ENCODE peak calls at places on chromosomes 12 and 14, in eight cellular contexts. One of them, this sample, is unnamed.

GRCh38 chr12:28191018-28191595 is 851 bp downstream of the CCDC91 start:
- DNase-seq in psoas muscle: peak; percentile 34
- DNase-seq in left ventricle myocardium inferior: no peak
- DNase-seq in gastrocnemius medialis: no peak
- DNase-seq in pancreas: no peak
- DNase-seq in HCT116: no peak
- DNase-seq in PC-9: no peak
- DNase-seq in ascending aorta: peak; percentile 81
- DNase-seq in this sample: no peak

GRCh38 chr12:43835656-43836454 is at the start of gene TMEM117:
- DNase-seq in left ventricle myocardium inferior: peak; percentile 83
- DNase-seq in psoas muscle: peak; percentile 81
- DNase-seq in HCT116: no peak
- DNase-seq in gastrocnemius medialis: peak; percentile 43
- DNase-seq in pancreas: peak; percentile 81
- DNase-seq in PC-9: peak; percentile 51
- DNase-seq in ascending aorta: peak; percentile 82
- DNase-seq in this sample: peak; percentile 69

GRCh38 chr12:12941450-12942350 is 10.3 kb downstream of the GPRC5D start:
- DNase-seq in ascending aorta: no peak
- DNase-seq in left ventricle myocardium inferior: no peak
- DNase-seq in HCT116: no peak
- DNase-seq in PC-9: no peak
- DNase-seq in psoas muscle: no peak
- DNase-seq in gastrocnemius medialis: no peak
- DNase-seq in pancreas: no peak
- DNase-seq in this sample: no peak

GRCh38 chr12:20128926-20129325 is 239.4 kb upstream of the PDE3A start:
- DNase-seq in ascending aorta: no peak
- DNase-seq in PC-9: no peak
- DNase-seq in HCT116: no peak
- DNase-seq in psoas muscle: no peak
- DNase-seq in pancreas: no peak
- DNase-seq in left ventricle myocardium inferior: no peak
- DNase-seq in gastrocnemius medialis: no peak
- DNase-seq in this sample: no peak

GRCh38 chr12:4030938-4031702 is 157.9 kb upstream of the PARP11 start:
- DNase-seq in gastrocnemius medialis: peak; percentile 75
- DNase-seq in PC-9: peak; percentile 75
- DNase-seq in left ventricle myocardium inferior: peak; percentile 82
- DNase-seq in pancreas: peak; percentile 93
- DNase-seq in ascending aorta: peak; percentile 97
- DNase-seq in psoas muscle: peak; percentile 91
- DNase-seq in HCT116: peak; percentile 86
- DNase-seq in this sample: peak; percentile 97

GRCh38 chr12:89752331-89752730 is 43.7 kb upstream of the ATP2B1 start:
- DNase-seq in ascending aorta: no peak
- DNase-seq in psoas muscle: no peak
- DNase-seq in PC-9: no peak
- DNase-seq in left ventricle myocardium inferior: no peak
- DNase-seq in HCT116: no peak
- DNase-seq in pancreas: no peak
- DNase-seq in gastrocnemius medialis: no peak
- DNase-seq in this sample: no peak

GRCh38 chr12:64753427-64753826 is 5.8 kb downstream of the GNS start:
- DNase-seq in HCT116: no peak
- DNase-seq in PC-9: no peak
- DNase-seq in left ventricle myocardium inferior: no peak
- DNase-seq in pancreas: no peak
- DNase-seq in psoas muscle: no peak
- DNase-seq in ascending aorta: no peak
- DNase-seq in gastrocnemius medialis: no peak
- DNase-seq in this sample: no peak

GRCh38 chr12:22334696-22335290 is at the start of gene ST8SIA1:
- DNase-seq in ascending aorta: peak; percentile 63
- DNase-seq in psoas muscle: peak; percentile 52
- DNase-seq in left ventricle myocardium inferior: peak; percentile 49
- DNase-seq in PC-9: peak; percentile 6
- DNase-seq in pancreas: peak; percentile 27
- DNase-seq in HCT116: no peak
- DNase-seq in gastrocnemius medialis: no peak
- DNase-seq in this sample: peak; percentile 28

GRCh38 chr12:53231859-53232640 is at the start of gene RARG:
- DNase-seq in ascending aorta: peak; percentile 87
- DNase-seq in psoas muscle: peak; percentile 62
- DNase-seq in gastrocnemius medialis: no peak
- DNase-seq in pancreas: peak; percentile 76
- DNase-seq in HCT116: no peak
- DNase-seq in left ventricle myocardium inferior: peak; percentile 60
- DNase-seq in PC-9: peak; percentile 90
- DNase-seq in this sample: peak; percentile 74

GRCh38 chr12:102976609-102977280 is 19.3 kb downstream of the ASCL1 start:
- DNase-seq in pancreas: no peak
- DNase-seq in left ventricle myocardium inferior: no peak
- DNase-seq in HCT116: no peak
- DNase-seq in psoas muscle: no peak
- DNase-seq in gastrocnemius medialis: no peak
- DNase-seq in ascending aorta: no peak
- DNase-seq in PC-9: no peak
- DNase-seq in this sample: no peak

GRCh38 chr12:102980350-102980749 is 22.9 kb downstream of the ASCL1 start:
- DNase-seq in left ventricle myocardium inferior: no peak
- DNase-seq in PC-9: no peak
- DNase-seq in psoas muscle: no peak
- DNase-seq in gastrocnemius medialis: no peak
- DNase-seq in ascending aorta: no peak
- DNase-seq in pancreas: no peak
- DNase-seq in HCT116: no peak
- DNase-seq in this sample: no peak

GRCh38 chr12:102973583-102973982 is 16.1 kb downstream of the ASCL1 start:
- DNase-seq in PC-9: no peak
- DNase-seq in left ventricle myocardium inferior: no peak
- DNase-seq in ascending aorta: no peak
- DNase-seq in gastrocnemius medialis: no peak
- DNase-seq in psoas muscle: no peak
- DNase-seq in pancreas: no peak
- DNase-seq in HCT116: no peak
- DNase-seq in this sample: no peak

GRCh38 chr12:102978316-102978715 is 20.8 kb downstream of the ASCL1 start:
- DNase-seq in HCT116: no peak
- DNase-seq in psoas muscle: no peak
- DNase-seq in gastrocnemius medialis: no peak
- DNase-seq in pancreas: no peak
- DNase-seq in left ventricle myocardium inferior: no peak
- DNase-seq in PC-9: no peak
- DNase-seq in ascending aorta: no peak
- DNase-seq in this sample: no peak
- H3K27ac ChIP-seq in HCT116: no peak overlapping the region
- H3K27ac ChIP-seq in psoas muscle: no peak overlapping the region
- H3K27ac ChIP-seq in gastrocnemius medialis: no peak overlapping the region
- H3K27ac ChIP-seq in pancreas: no peak overlapping the region
- H3K27ac ChIP-seq in left ventricle myocardium inferior: no peak overlapping the region
- H3K27ac ChIP-seq in PC-9: no peak overlapping the region
- H3K27ac ChIP-seq in ascending aorta: no peak overlapping the region
- H3K27ac ChIP-seq in this sample: no peak overlapping the region

GRCh38 chr14:89252887-89253532 is 164.0 kb downstream of the FOXN3 start:
- DNase-seq in gastrocnemius medialis: no peak
- DNase-seq in left ventricle myocardium inferior: no peak
- DNase-seq in PC-9: no peak
- DNase-seq in ascending aorta: peak; percentile 70
- DNase-seq in pancreas: no peak
- DNase-seq in HCT116: no peak
- DNase-seq in psoas muscle: peak; percentile 29
- DNase-seq in this sample: peak; percentile 79
- TF ChIP-seq CTCF in gastrocnemius medialis: peak; percentile 30
- TF ChIP-seq CTCF in left ventricle myocardium inferior: no peak
- TF ChIP-seq CTCF in PC-9: no peak
- TF ChIP-seq CTCF in ascending aorta: peak; percentile 46
- TF ChIP-seq CTCF in pancreas: no peak
- TF ChIP-seq CTCF in HCT116: peak; percentile 9
- TF ChIP-seq CTCF in psoas muscle: peak; percentile 22
- TF ChIP-seq CTCF in this sample: peak; percentile 38

GRCh38 chr14:99266181-99267178 is 5.5 kb downstream of the BCL11B start:
- DNase-seq in pancreas: peak; percentile 75
- DNase-seq in left ventricle myocardium inferior: peak; percentile 68
- DNase-seq in gastrocnemius medialis: peak; percentile 34
- DNase-seq in PC-9: peak; percentile 24
- DNase-seq in ascending aorta: peak; percentile 78
- DNase-seq in HCT116: peak; percentile 45
- DNase-seq in psoas muscle: peak; percentile 65
- DNase-seq in this sample: peak; percentile 69
- H3K4me3 ChIP-seq in pancreas: no peak overlapping the region
- H3K4me3 ChIP-seq in left ventricle myocardium inferior: no peak overlapping the region
- H3K4me3 ChIP-seq in gastrocnemius medialis: no peak overlapping the region
- H3K4me3 ChIP-seq in PC-9: no peak overlapping the region
- H3K4me3 ChIP-seq in ascending aorta: no peak overlapping the region
- H3K4me3 ChIP-seq in HCT116: no peak overlapping the region
- H3K4me3 ChIP-seq in psoas muscle: no peak overlapping the region
- H3K4me3 ChIP-seq in this sample: no peak overlapping the region

GRCh38 chr12:93092559-93092945 is 163.5 kb upstream of the EEA1 start:
- DNase-seq in left ventricle myocardium inferior: no peak
- DNase-seq in gastrocnemius medialis: no peak
- DNase-seq in PC-9: no peak
- DNase-seq in HCT116: no peak
- DNase-seq in psoas muscle: no peak
- DNase-seq in ascending aorta: no peak
- DNase-seq in pancreas: no peak
- DNase-seq in this sample: no peak
- H3K27ac ChIP-seq in left ventricle myocardium inferior: no peak overlapping the region
- H3K27ac ChIP-seq in gastrocnemius medialis: no peak overlapping the region
- H3K27ac ChIP-seq in PC-9: no peak overlapping the region
- H3K27ac ChIP-seq in HCT116: no peak overlapping the region
- H3K27ac ChIP-seq in psoas muscle: no peak overlapping the region
- H3K27ac ChIP-seq in ascending aorta: no peak overlapping the region
- H3K27ac ChIP-seq in pancreas: no peak overlapping the region
- H3K27ac ChIP-seq in this sample: no peak overlapping the region

DNA sequence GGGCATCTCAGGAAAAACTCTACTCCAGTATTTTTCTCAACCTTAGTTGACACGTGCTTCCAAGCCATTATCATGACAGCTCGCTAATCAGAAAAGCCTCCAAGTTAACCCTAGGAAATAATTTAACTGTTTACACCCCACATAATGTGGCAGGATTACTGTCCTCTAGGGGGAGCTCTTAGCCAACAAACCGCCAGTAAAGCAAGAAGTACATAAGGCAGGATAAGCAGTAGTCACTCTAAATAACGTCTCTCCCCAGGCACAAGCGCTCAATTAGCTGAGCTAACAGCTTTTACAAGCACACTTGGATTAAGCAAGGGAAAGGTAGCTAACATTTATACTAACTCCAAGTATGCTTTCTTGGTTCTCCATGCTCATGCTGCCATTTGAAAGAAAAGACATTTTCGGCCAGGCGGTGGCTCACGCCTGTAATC is 22.8 kb downstream of the APOBEC1 start:
- DNase-seq in gastrocnemius medialis: no peak
- DNase-seq in pancreas: no peak
- DNase-seq in left ventricle myocardium inferior: no peak
- DNase-seq in psoas muscle: no peak
- DNase-seq in PC-9: peak; percentile 47
- DNase-seq in HCT116: peak; percentile 22
- DNase-seq in ascending aorta: no peak
- DNase-seq in this sample: no peak
- TF ChIP-seq CTCF in gastrocnemius medialis: no peak
- TF ChIP-seq CTCF in pancreas: no peak
- TF ChIP-seq CTCF in left ventricle myocardium inferior: peak; percentile 21
- TF ChIP-seq CTCF in psoas muscle: peak; percentile 5
- TF ChIP-seq CTCF in PC-9: peak; percentile 90
- TF ChIP-seq CTCF in HCT116: peak; percentile 65
- TF ChIP-seq CTCF in ascending aorta: no peak
- TF ChIP-seq CTCF in this sample: no peak

GRCh38 chr12:293199-293598 is 30.6 kb upstream of the SLC6A13 start:
- DNase-seq in gastrocnemius medialis: no peak
- DNase-seq in left ventricle myocardium inferior: no peak
- DNase-seq in ascending aorta: no peak
- DNase-seq in psoas muscle: no peak
- DNase-seq in PC-9: no peak
- DNase-seq in pancreas: no peak
- DNase-seq in HCT116: no peak
- DNase-seq in this sample: no peak
- H3K4me3 ChIP-seq in gastrocnemius medialis: no peak overlapping the region
- H3K4me3 ChIP-seq in left ventricle myocardium inferior: no peak overlapping the region
- H3K4me3 ChIP-seq in ascending aorta: no peak overlapping the region
- H3K4me3 ChIP-seq in psoas muscle: no peak overlapping the region
- H3K4me3 ChIP-seq in PC-9: no peak overlapping the region
- H3K4me3 ChIP-seq in pancreas: no peak overlapping the region
- H3K4me3 ChIP-seq in HCT116: no peak overlapping the region
- H3K4me3 ChIP-seq in this sample: no peak overlapping the region